ENCODE peak calls at places on chromosomes 4 and X, in eight cellular contexts. V is OCI-LY7, R is neuronal stem cell, T is psoas muscle, S is NCI-H2081, J is uterus, U is iris pigment epithelial cell, M is NCI-H1092 treated with DMSO at 0.1 percent for 48 hours. D is an unnamed sample.

GRCh38 chrX:49919617-49920016 is 2.8 kb upstream of the CLCN5 start:
- DNase-seq in V (peak), R (peak), T (no peak), S (peak), J (peak), U (peak), M (peak), D (no peak)

GRCh38 chrX:115649461-115650063 is 88.6 kb downstream of the PLS3 start:
- DNase-seq in V (no peak), R (no peak), T (no peak), S (no peak), J (no peak), U (no peak), M (no peak), D (no peak)

GRCh38 chr4:183407635-183408463 is 36.6 kb upstream of the CDKN2AIP start:
- DNase-seq in V (no peak), R (no peak), T (no peak), S (no peak), J (no peak), U (no peak), M (peak), D (no peak)

GRCh38 chr4:136369073-136369472 is 1163.2 kb downstream of the PCDH18 start:
- DNase-seq in V (no peak), R (no peak), T (no peak), S (no peak), J (no peak), U (peak), M (no peak), D (no peak)

GRCh38 chr4:167622481-167623240 is 388.4 kb upstream of the SPOCK3 start:
- DNase-seq in V (peak), R (peak), T (peak), S (peak), J (no peak), U (peak), M (peak), D (peak)

GRCh38 chrX:133586443-133586842 is 171.2 kb upstream of the GPC4 start:
- DNase-seq in V (no peak), R (no peak), T (no peak), S (no peak), J (no peak), U (no peak), M (no peak), D (no peak)

GRCh38 chr4:101279377-101279871 is 67.9 kb downstream of the PPP3CA start:
- DNase-seq in V (peak), R (no peak), T (no peak), S (no peak), J (peak), U (peak), M (no peak), D (no peak)

GRCh38 chr4:168995537-168996295 is 14.3 kb downstream of the CBR4 start:
- DNase-seq in V (no peak), R (no peak), T (no peak), S (no peak), J (no peak), U (no peak), M (no peak), D (no peak)

GRCh38 chrX:99887918-99888317 is 522.2 kb downstream of the PCDH19 start:
- DNase-seq in V (no peak), R (no peak), T (peak), S (no peak), J (no peak), U (no peak), M (no peak), D (no peak)

GRCh38 chr4:122739174-122739573 is 6.7 kb downstream of the BBS12 start:
- DNase-seq in V (no peak), R (no peak), T (no peak), S (no peak), J (no peak), U (peak), M (no peak), D (no peak)

GRCh38 chr4:53651142-53651720 is 59.9 kb upstream of the LNX1 start:
- DNase-seq in V (no peak), R (no peak), T (no peak), S (no peak), J (peak), U (no peak), M (no peak), D (no peak)

GRCh38 chr4:160026720-160027119 is 923.8 kb downstream of the RAPGEF2 start:
- DNase-seq in V (no peak), R (no peak), T (no peak), S (no peak), J (no peak), U (peak), M (no peak), D (no peak)

GRCh38 chr4:140057693-140058092 is 96.3 kb downstream of the MAML3 start:
- DNase-seq in V (no peak), R (no peak), T (no peak), S (no peak), J (no peak), U (no peak), M (no peak), D (no peak)

GRCh38 chr4:99710020-99710419 is 52.4 kb upstream of the C4orf54 start:
- DNase-seq in V (no peak), R (no peak), T (no peak), S (no peak), J (no peak), U (no peak), M (no peak), D (no peak)

GRCh38 chr4:82419451-82419850 is 10.8 kb downstream of the HNRNPDL start:
- DNase-seq in V (no peak), R (no peak), T (no peak), S (no peak), J (no peak), U (no peak), M (no peak), D (no peak)

GRCh38 chr4:53734584-53735363 is 143.5 kb upstream of the LNX1 start:
- DNase-seq in V (no peak), R (no peak), T (no peak), S (no peak), J (no peak), U (peak), M (no peak), D (no peak)

GRCh38 chrX:20067709-20068315 is 48.9 kb downstream of the MAP7D2 start:
- DNase-seq in V (no peak), R (peak), T (peak), S (peak), J (peak), U (peak), M (peak), D (no peak)

GRCh38 chrX:9257718-9258117 is 207.1 kb upstream of the TBL1X start:
- DNase-seq in V (no peak), R (no peak), T (no peak), S (no peak), J (no peak), U (no peak), M (no peak), D (no peak)

D was measured in GM12864.